ENCODE peak calls at places on chromosomes 3 and 15, in six cellular contexts. S is heart left ventricle, L is fibroblast of lung, U is left lung, O is body of pancreas, G is HFF-Myc. R is an unnamed sample.

GRCh38 chr3:181568248-181568647 is 143.5 kb upstream of the SOX2 start:
- DNase-seq in L (peak), O (no peak), G (no peak), S (no peak), U (no peak), R (no peak)

GRCh38 chr3:194206375-194206774 is 70.4 kb downstream of the HES1 start:
- DNase-seq in G (no peak), S (peak), L (peak), U (peak), O (peak), R (no peak)

GRCh38 chr3:52838561-52839267 is 3.9 kb upstream of the MUSTN1 start:
- DNase-seq in G (no peak), U (no peak), O (no peak), S (peak), L (no peak), R (no peak)

GRCh38 chr15:24878153-24878552 is 76.6 kb upstream of the SNRPN start:
- DNase-seq in O (peak), U (peak), L (peak), G (no peak), S (peak), R (no peak)

GRCh38 chr3:7393944-7394605 is 533.2 kb downstream of the GRM7 start:
- DNase-seq in U (no peak), G (no peak), L (no peak), S (no peak), O (no peak), R (no peak)

GRCh38 chr15:69885182-69886041 is 212.3 kb downstream of the TLE3 start:
- DNase-seq in S (no peak), G (no peak), O (no peak), L (peak), U (no peak), R (no peak)

GRCh38 chr3:13058346-13059120 is 14.7 kb downstream of the IQSEC1 start:
- DNase-seq in O (no peak), G (no peak), U (peak), S (no peak), L (no peak), R (no peak)

GRCh38 chr15:60093273-60094067 is 89.4 kb downstream of the FOXB1 start:
- DNase-seq in G (no peak), S (no peak), U (no peak), O (peak), L (peak), R (no peak)

GRCh38 chr15:39666671-39667070 is 85.8 kb downstream of the THBS1 start:
- DNase-seq in S (no peak), L (peak), U (no peak), O (no peak), G (no peak), R (no peak)

GRCh38 chr3:142356818-142357217 is 91.0 kb downstream of the XRN1 start:
- DNase-seq in G (no peak), L (no peak), O (no peak), U (no peak), S (no peak), R (no peak)

GRCh38 chr15:64895285-64896065 is 16.2 kb upstream of the ANKDD1A start:
- DNase-seq in L (no peak), S (peak), G (no peak), U (no peak), O (peak), R (no peak)

GRCh38 chr3:9179826-9180763 is 69.4 kb downstream of the SRGAP3 start:
- DNase-seq in S (no peak), O (peak), U (no peak), L (no peak), G (no peak), R (no peak)

GRCh38 chr3:141181191-141181590 is 50.4 kb upstream of the PXYLP1 start:
- DNase-seq in U (no peak), S (no peak), O (no peak), L (no peak), G (no peak), R (no peak)

GRCh38 chr3:141183606-141184005 is 48.0 kb upstream of the PXYLP1 start:
- DNase-seq in S (no peak), U (no peak), O (no peak), G (no peak), L (no peak), R (no peak)

GRCh38 chr3:141179983-141180382 is 51.6 kb upstream of the PXYLP1 start:
- DNase-seq in G (no peak), U (no peak), O (no peak), S (no peak), L (no peak), R (no peak)

GRCh38 chr3:141181819-141182218 is 49.8 kb upstream of the PXYLP1 start:
- DNase-seq in O (no peak), L (no peak), U (no peak), G (no peak), S (no peak), R (no peak)

DNA sequence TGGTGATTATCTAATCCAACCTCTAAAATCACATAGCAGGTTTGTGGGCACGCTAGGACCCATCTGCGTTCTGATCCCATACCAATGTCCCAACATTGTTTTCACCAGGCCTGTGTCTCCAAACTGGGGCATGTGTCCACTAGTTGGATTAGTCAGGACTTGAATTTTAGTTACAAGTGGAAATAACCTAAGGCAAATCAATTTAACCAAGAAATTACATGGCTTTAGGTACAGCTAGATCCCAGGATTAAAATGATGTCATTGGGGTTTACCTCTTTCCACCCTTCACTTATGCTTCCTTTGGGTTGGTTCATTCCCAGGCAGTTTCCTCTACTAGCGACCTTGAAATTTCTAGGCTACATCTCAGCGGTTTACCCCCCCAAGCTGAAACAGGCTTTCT is 47.2 kb upstream of the PXYLP1 start:
- DNase-seq in G (no peak), S (no peak), L (no peak), O (no peak), U (no peak), R (no peak)
- TF ChIP-seq CTCF in G (no peak), S (no peak), L (no peak), O (no peak), U (no peak), R (no peak)

DNA sequence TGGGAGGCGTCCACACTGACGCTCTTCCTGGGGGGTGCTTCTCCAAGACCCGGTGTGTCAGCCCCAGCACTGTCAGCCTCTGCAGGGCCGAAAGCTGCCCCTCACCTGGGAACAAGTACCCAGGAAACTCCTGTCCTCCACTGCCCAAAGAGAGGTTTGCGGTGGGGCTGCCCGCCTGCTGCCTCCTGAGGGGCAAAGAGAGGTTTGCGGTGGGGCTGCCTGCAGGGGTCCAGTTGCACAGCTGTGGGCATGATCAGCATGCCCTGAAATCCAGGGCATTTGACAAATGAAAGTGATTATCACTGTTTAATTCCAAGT is 15.1 kb upstream of the SNRPA1 start:
- DNase-seq in S (no peak), G (no peak), L (no peak), O (no peak), U (no peak), R (no peak)
- TF ChIP-seq CTCF in S (no peak), G (no peak), L (no peak), O (no peak), U (no peak), R (no peak)

GRCh38 chr3:72802001-72802400 is 46.2 kb downstream of the SHQ1 start:
- DNase-seq in G (no peak), L (no peak), O (no peak), S (no peak), U (no peak), R (no peak)
- TF ChIP-seq CTCF in G (no peak), L (no peak), O (no peak), S (no peak), U (no peak), R (no peak)

GRCh38 chr15:63146684-63147083 is 10.6 kb downstream of the RPS27L start:
- DNase-seq in G (no peak), O (no peak), U (no peak), S (no peak), L (peak), R (no peak)
- TF ChIP-seq CTCF in G (no peak), O (no peak), U (no peak), S (no peak), L (peak), R (no peak)

DNA sequence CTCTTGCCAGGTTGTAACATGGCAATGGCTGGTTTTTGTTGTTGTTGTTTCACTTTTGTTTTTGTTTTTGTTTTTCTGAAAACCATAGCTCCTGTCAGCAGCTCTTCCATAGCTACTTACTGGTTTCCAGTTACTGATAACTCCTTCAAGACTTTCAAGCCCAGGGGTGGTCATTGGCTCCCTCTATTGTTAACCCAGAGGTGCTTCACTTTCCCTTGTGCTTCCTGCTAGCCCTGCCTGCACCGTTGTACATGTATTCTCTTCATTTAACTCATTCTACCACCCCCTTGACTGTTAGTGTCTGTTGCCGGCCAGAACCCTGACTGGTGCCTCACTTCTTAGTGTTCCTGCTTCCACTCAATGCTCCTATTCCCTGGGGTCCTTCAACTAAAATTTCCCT is 4.2 kb upstream of the TRAT1 start:
- DNase-seq in O (peak), S (no peak), G (no peak), L (peak), U (no peak), R (no peak)
- TF ChIP-seq CTCF in O (peak), S (no peak), G (no peak), L (no peak), U (no peak), R (peak)

DNA sequence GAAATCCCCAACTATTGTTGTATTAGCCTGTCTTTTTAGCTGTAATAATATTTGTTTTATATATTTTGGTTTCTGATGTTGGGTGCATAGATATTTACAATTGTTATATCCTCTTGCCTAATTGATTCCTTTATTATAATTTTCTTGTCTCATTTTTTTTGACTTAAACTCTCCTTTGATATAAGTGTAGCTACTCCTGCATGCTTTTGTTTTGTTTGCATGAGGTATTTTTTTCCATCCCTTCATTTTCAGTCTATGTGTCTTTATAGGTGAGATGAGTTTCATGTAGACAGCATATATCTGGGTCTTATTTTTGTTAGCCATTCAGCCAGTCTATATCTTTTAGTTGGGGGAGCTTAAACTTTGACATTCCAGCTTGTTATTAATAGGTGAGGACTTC is 37.4 kb downstream of the FAIM start:
- DNase-seq in L (no peak), U (no peak), S (no peak), G (no peak), O (no peak), R (no peak)
- TF ChIP-seq CTCF in L (no peak), U (no peak), S (no peak), G (no peak), O (no peak), R (no peak)